ENCODE peak calls at places on chromosomes 3 and 15, in eight cellular contexts. R, L, A, E, Y, K, H and Z are unnamed samples.

GRCh38 chr3:122789585-122790273 is 3.9 kb downstream of the HSPBAP1 start:
- DNase-seq in R (no peak), L (no peak), A (no peak), E (no peak), Y (no peak), K (no peak), H (no peak), Z (no peak)

GRCh38 chr3:139312959-139313358 is 30.9 kb upstream of the MRPS22 start:
- DNase-seq in R (peak), L (no peak), A (no peak), E (no peak), Y (no peak), K (no peak), H (no peak), Z (no peak)

GRCh38 chr15:74242296-74242929 is 6.3 kb downstream of the CCDC33 start:
- DNase-seq in R (peak), L (no peak), A (no peak), E (no peak), Y (no peak), K (no peak), H (no peak), Z (peak)

GRCh38 chr3:10106919-10107318 is 1.1 kb downstream of the FANCD2OS start:
- DNase-seq in R (no peak), L (no peak), A (no peak), E (no peak), Y (no peak), K (no peak), H (no peak), Z (no peak)

GRCh38 chr15:98746375-98746679 is 98.0 kb downstream of the IGF1R start:
- DNase-seq in R (no peak), L (no peak), A (no peak), E (no peak), Y (no peak), K (no peak), H (no peak), Z (no peak)

GRCh38 chr3:126523745-126524428 is at the start of gene CHST13:
- DNase-seq in R (peak), L (no peak), A (no peak), E (peak), Y (no peak), K (peak), H (peak), Z (peak)

GRCh38 chr3:100073049-100073422 is 41.3 kb downstream of the FILIP1L start:
- DNase-seq in R (no peak), L (no peak), A (no peak), E (no peak), Y (no peak), K (no peak), H (no peak), Z (no peak)

GRCh38 chr15:94229591-94230365 is 1.6 kb upstream of the MCTP2 start:
- DNase-seq in R (no peak), L (no peak), A (no peak), E (no peak), Y (no peak), K (no peak), H (no peak), Z (no peak)

GRCh38 chr3:44396200-44397171 is 57.9 kb downstream of the TCAIM start:
- DNase-seq in R (no peak), L (no peak), A (no peak), E (no peak), Y (no peak), K (no peak), H (no peak), Z (no peak)

GRCh38 chr15:70170096-70170699 is 72.5 kb upstream of the TLE3 start:
- DNase-seq in R (no peak), L (no peak), A (no peak), E (no peak), Y (no peak), K (no peak), H (no peak), Z (no peak)

GRCh38 chr15:70172124-70172523 is 74.4 kb upstream of the TLE3 start:
- DNase-seq in R (no peak), L (no peak), A (no peak), E (no peak), Y (no peak), K (no peak), H (no peak), Z (no peak)

GRCh38 chr15:70172561-70172960 is 74.8 kb upstream of the TLE3 start:
- DNase-seq in R (no peak), L (no peak), A (no peak), E (no peak), Y (no peak), K (no peak), H (no peak), Z (no peak)

GRCh38 chr15:70169147-70169546 is 71.4 kb upstream of the TLE3 start:
- DNase-seq in R (no peak), L (no peak), A (no peak), E (no peak), Y (no peak), K (no peak), H (no peak), Z (no peak)

GRCh38 chr15:70171224-70171886 is 73.6 kb upstream of the TLE3 start:
- DNase-seq in R (no peak), L (no peak), A (no peak), E (no peak), Y (no peak), K (no peak), H (no peak), Z (no peak)
- H3K4me3 ChIP-seq in R (no peak), L (no peak), A (no peak), E (no peak), Y (no peak), K (no peak), H (no peak), Z (no peak)

GRCh38 chr15:70356062-70356860 is 258.5 kb upstream of the TLE3 start:
- DNase-seq in R (no peak), L (peak), A (peak), E (no peak), Y (peak), K (no peak), H (no peak), Z (no peak)

GRCh38 chr15:70356919-70357318 is 259.2 kb upstream of the TLE3 start:
- DNase-seq in R (no peak), L (peak), A (no peak), E (no peak), Y (peak), K (no peak), H (no peak), Z (no peak)

GRCh38 chr15:70358011-70358819 is 260.5 kb upstream of the TLE3 start:
- DNase-seq in R (no peak), L (peak), A (no peak), E (no peak), Y (peak), K (no peak), H (no peak), Z (no peak)

GRCh38 chr15:70358871-70359647 is 261.3 kb upstream of the TLE3 start:
- DNase-seq in R (no peak), L (peak), A (no peak), E (no peak), Y (peak), K (no peak), H (no peak), Z (no peak)

DNA sequence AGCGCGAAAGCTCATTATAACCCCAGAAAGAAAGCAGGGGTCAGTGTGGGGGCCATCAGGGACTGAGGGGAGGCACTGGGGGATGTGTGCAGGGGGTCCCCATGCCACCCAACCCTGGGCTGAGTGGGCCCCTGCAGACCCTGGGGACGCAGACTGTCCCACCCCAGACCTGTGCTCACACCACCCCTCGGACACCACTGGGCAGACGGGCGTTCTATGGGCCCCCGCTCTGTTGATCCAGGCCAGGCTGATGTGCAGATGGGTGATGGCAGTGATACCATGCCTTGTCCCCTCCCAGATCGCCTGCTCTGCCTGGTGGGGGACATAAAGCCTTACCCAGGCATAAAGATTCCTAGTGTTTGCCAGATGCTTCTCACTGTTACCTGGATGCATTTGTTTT is 259.7 kb upstream of the TLE3 start:
- DNase-seq in R (no peak), L (no peak), A (no peak), E (no peak), Y (peak), K (no peak), H (no peak), Z (no peak)
- H3K4me3 ChIP-seq in R (no peak), L (no peak), A (no peak), E (no peak), Y (no peak), K (no peak), H (no peak), Z (no peak)

GRCh38 chr15:62118446-62118964 is 46.6 kb downstream of the C2CD4B start:
- DNase-seq in R (no peak), L (no peak), A (no peak), E (no peak), Y (no peak), K (no peak), H (no peak), Z (no peak)

GRCh38 chr15:62121273-62122015 is 43.6 kb downstream of the C2CD4B start:
- DNase-seq in R (no peak), L (no peak), A (no peak), E (no peak), Y (no peak), K (no peak), H (no peak), Z (no peak)

GRCh38 chr15:62120776-62121175 is 44.3 kb downstream of the C2CD4B start:
- DNase-seq in R (no peak), L (no peak), A (no peak), E (no peak), Y (no peak), K (no peak), H (no peak), Z (no peak)

GRCh38 chr15:62119926-62120273 is 45.2 kb downstream of the C2CD4B start:
- DNase-seq in R (no peak), L (no peak), A (no peak), E (no peak), Y (no peak), K (no peak), H (no peak), Z (no peak)

DNA sequence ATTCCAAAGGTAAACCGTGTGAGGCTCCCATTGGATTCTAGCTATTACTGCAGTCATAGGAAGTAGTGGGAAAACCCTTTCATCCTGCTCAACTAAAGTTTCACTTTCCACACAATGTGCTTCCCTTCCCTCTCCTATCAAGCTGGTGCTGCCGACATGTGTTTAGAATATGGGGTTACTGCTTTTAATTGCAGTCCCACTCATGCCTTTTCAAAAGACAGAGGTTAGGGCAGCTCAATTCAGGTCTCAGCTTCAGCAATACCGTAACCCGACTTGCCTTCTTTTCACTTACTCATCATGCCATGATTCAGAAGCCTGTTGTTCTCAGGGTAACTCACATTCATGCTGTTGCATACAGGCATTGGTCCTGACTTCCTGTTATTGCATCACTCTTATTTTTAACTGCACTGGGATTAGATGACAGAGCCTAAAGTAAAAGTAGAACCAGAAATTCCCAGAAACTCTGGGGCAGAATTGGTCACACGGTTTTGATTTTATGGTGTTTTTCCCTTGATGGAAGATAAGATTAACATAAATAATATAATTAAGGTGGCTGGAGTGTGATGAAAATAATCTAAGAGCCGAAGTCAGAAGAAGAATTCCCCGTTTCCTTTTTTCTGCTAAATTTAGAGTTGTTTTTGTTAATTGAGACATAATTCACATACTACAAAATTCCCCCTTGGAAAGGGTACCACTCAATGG is 45.7 kb downstream of the C2CD4B start:
- DNase-seq in R (peak), L (no peak), A (peak), E (no peak), Y (no peak), K (no peak), H (no peak), Z (peak)
- H3K4me3 ChIP-seq in R (peak), L (peak), A (no peak), E (peak), Y (no peak), K (peak), H (peak), Z (no peak)

DNA sequence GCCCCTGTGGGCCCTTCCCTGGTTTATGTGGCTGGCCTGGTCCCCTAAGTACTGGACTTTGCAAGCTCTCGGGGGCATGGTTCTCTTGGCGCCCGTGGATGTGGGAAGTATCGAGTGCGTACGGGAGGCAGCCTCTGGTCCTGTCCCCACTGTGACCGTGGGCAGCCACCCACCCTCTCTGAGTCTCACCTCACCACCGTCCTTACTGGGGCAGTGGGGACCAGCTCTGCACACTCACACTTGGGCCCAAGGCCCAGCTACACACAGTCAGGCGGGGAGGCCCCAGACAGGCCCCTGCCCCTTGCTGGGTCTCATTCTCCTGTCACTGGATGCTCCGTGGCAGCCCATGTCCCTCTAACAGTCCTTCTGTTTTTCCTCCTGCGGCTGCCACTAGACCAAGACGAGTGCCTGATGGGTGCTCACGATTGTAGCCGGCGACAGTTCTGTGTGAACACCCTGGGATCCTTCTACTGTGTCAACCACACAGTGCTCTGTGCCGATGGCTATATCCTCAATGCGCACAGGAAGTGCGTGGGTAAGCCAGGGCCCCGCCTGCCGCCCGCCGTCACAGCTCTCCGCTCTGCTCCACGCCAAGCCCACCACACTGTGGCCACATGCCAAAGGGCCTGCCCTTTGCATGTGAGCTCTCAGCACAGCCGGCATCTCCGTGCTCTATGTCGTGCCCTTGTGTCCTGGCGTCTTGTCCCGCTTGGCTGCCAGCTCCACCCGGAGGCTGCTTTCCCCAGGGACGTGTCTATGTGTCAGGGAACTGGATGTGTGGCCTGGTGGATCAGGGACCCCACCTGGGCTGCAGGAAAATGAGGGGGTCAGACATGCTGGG is 72.7 kb downstream of the FBLN2 start:
- DNase-seq in R (peak), L (no peak), A (no peak), E (no peak), Y (no peak), K (no peak), H (no peak), Z (no peak)
- H3K4me3 ChIP-seq in R (no peak), L (no peak), A (no peak), E (no peak), Y (no peak), K (no peak), H (no peak), Z (no peak)